ENCODE peak calls at places on chromosomes 12 and 14, in eight cellular contexts. One of them, this sample, is unnamed.
A peak's percentile ranks its signal among the peaks of the same experiment; 100 is the strongest.

GRCh38 chr12:112466011-112466422 is 47.3 kb downstream of the PTPN11 start:
- DNase-seq in testis: no peak
- DNase-seq in tibial nerve: no peak
- DNase-seq in suprapubic skin: no peak
- DNase-seq in osteocyte: no peak
- DNase-seq in neural progenitor cell: no peak
- DNase-seq in cardiac muscle cell: no peak
- DNase-seq in cardiac fibroblast: no peak
- DNase-seq in this sample: no peak

GRCh38 chr12:113416091-113416754 is 6.0 kb upstream of the SDSL start:
- DNase-seq in neural progenitor cell: no peak
- DNase-seq in testis: peak; percentile 27
- DNase-seq in cardiac muscle cell: no peak
- DNase-seq in suprapubic skin: no peak
- DNase-seq in osteocyte: no peak
- DNase-seq in tibial nerve: no peak
- DNase-seq in cardiac fibroblast: no peak
- DNase-seq in this sample: no peak

GRCh38 chr12:112714166-112714565 is 77.4 kb upstream of the RPH3A start:
- DNase-seq in tibial nerve: no peak
- DNase-seq in osteocyte: no peak
- DNase-seq in suprapubic skin: no peak
- DNase-seq in cardiac muscle cell: no peak
- DNase-seq in testis: no peak
- DNase-seq in neural progenitor cell: no peak
- DNase-seq in cardiac fibroblast: no peak
- DNase-seq in this sample: no peak

GRCh38 chr12:114995891-114996290 is 311.9 kb upstream of the TBX3 start:
- DNase-seq in testis: no peak
- DNase-seq in cardiac muscle cell: no peak
- DNase-seq in suprapubic skin: no peak
- DNase-seq in tibial nerve: no peak
- DNase-seq in osteocyte: no peak
- DNase-seq in cardiac fibroblast: peak; percentile 88
- DNase-seq in neural progenitor cell: no peak
- DNase-seq in this sample: no peak

GRCh38 chr14:50830044-50830931 is 674 bp downstream of the NIN start:
- DNase-seq in suprapubic skin: peak; percentile 83
- DNase-seq in testis: peak; percentile 34
- DNase-seq in cardiac fibroblast: peak; percentile 51
- DNase-seq in tibial nerve: no peak
- DNase-seq in cardiac muscle cell: peak; percentile 49
- DNase-seq in neural progenitor cell: peak; percentile 92
- DNase-seq in osteocyte: peak; percentile 86
- DNase-seq in this sample: peak; percentile 76

GRCh38 chr14:23300687-23301223 is 1.9 kb downstream of the PPP1R3E start:
- DNase-seq in suprapubic skin: peak; percentile 80
- DNase-seq in cardiac fibroblast: no peak
- DNase-seq in cardiac muscle cell: peak; percentile 41
- DNase-seq in osteocyte: no peak
- DNase-seq in neural progenitor cell: peak; percentile 47
- DNase-seq in tibial nerve: no peak
- DNase-seq in testis: peak; percentile 50
- DNase-seq in this sample: no peak

GRCh38 chr14:61467281-61467680 is 145.9 kb downstream of the PRKCH start:
- DNase-seq in suprapubic skin: no peak
- DNase-seq in cardiac fibroblast: no peak
- DNase-seq in testis: no peak
- DNase-seq in osteocyte: no peak
- DNase-seq in tibial nerve: no peak
- DNase-seq in neural progenitor cell: no peak
- DNase-seq in cardiac muscle cell: no peak
- DNase-seq in this sample: no peak

GRCh38 chr12:107444771-107445170 is 240.8 kb upstream of the PWP1 start:
- DNase-seq in neural progenitor cell: no peak
- DNase-seq in cardiac muscle cell: no peak
- DNase-seq in suprapubic skin: no peak
- DNase-seq in testis: no peak
- DNase-seq in tibial nerve: no peak
- DNase-seq in cardiac fibroblast: no peak
- DNase-seq in osteocyte: no peak
- DNase-seq in this sample: no peak

GRCh38 chr12:18470251-18470650 is 208.9 kb downstream of the PIK3C2G start:
- DNase-seq in suprapubic skin: no peak
- DNase-seq in cardiac fibroblast: no peak
- DNase-seq in osteocyte: no peak
- DNase-seq in cardiac muscle cell: no peak
- DNase-seq in tibial nerve: no peak
- DNase-seq in neural progenitor cell: no peak
- DNase-seq in testis: no peak
- DNase-seq in this sample: no peak

GRCh38 chr12:29389295-29389919 is 8.4 kb upstream of the ERGIC2 start:
- DNase-seq in tibial nerve: no peak
- DNase-seq in cardiac muscle cell: peak; percentile 4
- DNase-seq in neural progenitor cell: no peak
- DNase-seq in osteocyte: no peak
- DNase-seq in suprapubic skin: no peak
- DNase-seq in testis: peak; percentile 45
- DNase-seq in cardiac fibroblast: no peak
- DNase-seq in this sample: no peak

DNA sequence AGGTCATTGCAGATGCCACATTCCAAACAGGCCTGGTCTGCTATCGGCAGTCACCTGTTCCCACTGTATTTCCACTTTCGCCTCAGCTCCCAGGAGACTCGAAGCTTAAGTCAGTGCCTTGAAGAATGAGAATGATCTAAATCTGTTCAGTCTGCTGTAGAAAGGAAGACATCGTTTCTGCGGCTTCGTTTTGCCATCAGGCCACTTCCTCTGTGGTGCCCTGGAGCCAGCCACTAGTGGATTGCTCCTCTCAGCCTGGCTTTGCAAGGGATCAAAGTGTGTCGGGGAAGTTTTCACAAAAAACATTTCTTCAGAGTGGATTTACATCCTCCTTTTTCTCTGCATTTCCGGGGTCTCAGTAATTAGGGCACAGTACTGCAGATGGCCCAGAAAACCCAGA is 66.7 kb downstream of the AACS start:
- DNase-seq in testis: no peak
- DNase-seq in cardiac fibroblast: no peak
- DNase-seq in suprapubic skin: no peak
- DNase-seq in cardiac muscle cell: no peak
- DNase-seq in neural progenitor cell: no peak
- DNase-seq in osteocyte: no peak
- DNase-seq in tibial nerve: no peak
- DNase-seq in this sample: no peak
- TF ChIP-seq CTCF in testis: no peak
- TF ChIP-seq CTCF in cardiac fibroblast: no peak
- TF ChIP-seq CTCF in suprapubic skin: no peak
- TF ChIP-seq CTCF in cardiac muscle cell: no peak
- TF ChIP-seq CTCF in neural progenitor cell: no peak
- TF ChIP-seq CTCF in osteocyte: no peak
- TF ChIP-seq CTCF in tibial nerve: no peak
- TF ChIP-seq CTCF in this sample: no peak

DNA sequence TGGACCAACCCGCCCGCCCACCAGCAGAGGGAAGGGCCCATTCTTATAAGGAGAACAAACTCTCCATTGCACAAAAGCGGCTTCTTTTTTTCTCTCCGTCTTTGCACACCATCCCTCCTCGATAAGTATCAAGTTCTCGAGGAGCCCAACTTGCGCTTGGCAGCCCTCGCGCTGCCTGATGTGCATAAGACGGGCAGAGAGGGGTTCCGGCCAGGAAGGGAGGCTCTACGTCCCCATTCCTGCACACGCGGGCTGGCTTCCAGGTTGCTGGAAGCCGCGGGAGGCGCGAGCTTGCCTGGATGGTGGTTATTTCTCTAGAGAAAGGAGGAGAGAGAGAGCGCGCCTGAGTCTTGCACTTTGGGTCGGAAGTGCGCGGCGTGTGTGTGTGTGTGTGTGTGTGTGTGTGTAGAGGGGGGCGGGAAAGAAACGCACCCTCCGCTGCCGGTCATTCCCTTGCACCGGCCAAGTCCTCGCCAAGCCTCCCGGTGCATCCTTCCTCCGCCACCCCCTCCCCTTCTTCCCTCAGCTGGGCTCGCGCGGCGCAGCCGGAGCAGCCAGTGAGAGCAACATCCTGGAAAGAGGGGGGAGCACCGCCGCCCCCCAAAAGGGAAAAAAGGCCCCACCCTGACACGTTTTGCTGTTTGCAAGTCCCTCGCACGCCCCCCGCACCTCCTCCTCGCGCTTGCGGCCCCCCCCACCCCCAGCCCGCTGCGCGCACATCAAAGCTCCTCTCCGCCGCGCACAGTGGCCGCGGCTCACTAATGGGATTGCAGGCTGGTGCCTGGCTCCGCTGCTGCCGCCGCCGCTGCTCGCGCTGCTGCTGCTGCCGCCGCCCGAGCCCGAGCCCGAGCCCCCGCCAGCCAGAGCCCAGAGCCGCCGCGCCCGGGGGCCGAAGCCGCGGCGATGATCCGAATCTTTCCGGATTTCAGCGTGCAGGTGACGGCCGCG is 4.5 kb upstream of the NPAS3 start:
- DNase-seq in tibial nerve: no peak
- DNase-seq in neural progenitor cell: peak; percentile 86
- DNase-seq in cardiac fibroblast: peak; percentile 47
- DNase-seq in osteocyte: no peak
- DNase-seq in testis: peak; percentile 26
- DNase-seq in cardiac muscle cell: peak; percentile 38
- DNase-seq in suprapubic skin: no peak
- DNase-seq in this sample: no peak
- TF ChIP-seq CTCF in tibial nerve: no peak
- TF ChIP-seq CTCF in neural progenitor cell: no peak
- TF ChIP-seq CTCF in cardiac fibroblast: no peak
- TF ChIP-seq CTCF in osteocyte: no peak
- TF ChIP-seq CTCF in testis: no peak
- TF ChIP-seq CTCF in cardiac muscle cell: no peak
- TF ChIP-seq CTCF in suprapubic skin: no peak
- TF ChIP-seq CTCF in this sample: no peak

GRCh38 chr14:57988445-57988844 is 122.6 kb upstream of the SLC35F4 start:
- DNase-seq in cardiac fibroblast: no peak
- DNase-seq in osteocyte: no peak
- DNase-seq in suprapubic skin: no peak
- DNase-seq in testis: no peak
- DNase-seq in tibial nerve: no peak
- DNase-seq in neural progenitor cell: no peak
- DNase-seq in cardiac muscle cell: no peak
- DNase-seq in this sample: no peak
- TF ChIP-seq CTCF in cardiac fibroblast: no peak
- TF ChIP-seq CTCF in osteocyte: no peak
- TF ChIP-seq CTCF in suprapubic skin: no peak
- TF ChIP-seq CTCF in testis: no peak
- TF ChIP-seq CTCF in tibial nerve: no peak
- TF ChIP-seq CTCF in neural progenitor cell: no peak
- TF ChIP-seq CTCF in cardiac muscle cell: no peak
- TF ChIP-seq CTCF in this sample: no peak

DNA sequence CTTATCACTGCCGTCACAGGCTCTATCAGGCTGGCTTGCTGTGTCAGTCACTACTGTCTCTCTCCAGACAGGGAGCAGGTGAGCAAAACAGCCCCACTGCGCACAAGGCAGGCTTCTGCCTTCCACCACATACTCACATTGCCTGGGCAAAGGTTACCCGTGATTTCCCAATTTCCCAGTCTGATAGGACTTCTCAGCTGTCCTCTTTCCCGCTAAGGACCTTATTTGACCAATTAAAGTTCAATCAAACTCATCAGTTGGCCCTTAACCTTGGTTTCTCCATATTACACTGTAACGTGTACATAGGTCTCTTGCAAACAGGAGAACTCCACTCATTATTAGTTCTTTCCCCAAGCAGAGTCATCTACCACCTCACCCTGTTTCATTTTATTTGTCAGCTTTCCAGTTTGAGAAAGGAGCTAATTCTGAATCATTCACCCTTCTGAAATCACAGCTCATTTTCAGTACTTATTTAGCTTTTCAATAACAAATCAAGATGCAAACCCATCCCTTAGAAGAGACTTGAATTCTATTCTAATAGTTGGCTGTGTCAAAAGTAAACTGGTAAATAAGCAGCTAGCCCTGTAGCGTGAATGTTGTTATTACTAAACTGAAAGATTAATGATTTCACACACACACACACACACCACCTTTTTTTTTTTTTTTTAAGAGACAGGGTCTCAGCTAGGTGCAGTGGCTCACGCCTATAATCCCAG is 170.8 kb downstream of the ESR2 start:
- DNase-seq in testis: no peak
- DNase-seq in tibial nerve: no peak
- DNase-seq in cardiac muscle cell: no peak
- DNase-seq in cardiac fibroblast: no peak
- DNase-seq in suprapubic skin: no peak
- DNase-seq in osteocyte: no peak
- DNase-seq in neural progenitor cell: no peak
- DNase-seq in this sample: no peak
- TF ChIP-seq CTCF in testis: no peak
- TF ChIP-seq CTCF in tibial nerve: no peak
- TF ChIP-seq CTCF in cardiac muscle cell: no peak
- TF ChIP-seq CTCF in cardiac fibroblast: no peak
- TF ChIP-seq CTCF in suprapubic skin: no peak
- TF ChIP-seq CTCF in osteocyte: no peak
- TF ChIP-seq CTCF in neural progenitor cell: no peak
- TF ChIP-seq CTCF in this sample: no peak

DNA sequence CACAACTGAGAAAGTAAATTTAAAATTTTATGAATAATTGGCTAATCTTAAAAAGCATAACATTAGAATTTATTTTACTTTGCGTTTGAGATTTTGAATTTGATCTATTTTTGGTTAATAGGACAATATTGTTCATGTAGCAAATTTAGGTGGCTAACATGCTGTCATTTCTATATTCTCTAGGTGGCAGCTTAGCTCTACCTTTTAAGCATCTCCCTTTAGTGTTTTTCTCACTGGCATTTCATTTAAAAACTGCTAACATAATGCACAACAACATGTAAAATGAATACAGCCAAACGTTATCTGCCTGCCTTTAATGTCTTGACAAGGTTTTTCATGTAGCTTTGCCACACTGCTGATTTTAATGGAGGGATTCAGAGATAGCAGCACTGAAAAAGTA is 272.3 kb upstream of the FBXO33 start:
- DNase-seq in tibial nerve: no peak
- DNase-seq in cardiac muscle cell: no peak
- DNase-seq in neural progenitor cell: no peak
- DNase-seq in testis: no peak
- DNase-seq in cardiac fibroblast: no peak
- DNase-seq in suprapubic skin: no peak
- DNase-seq in osteocyte: no peak
- DNase-seq in this sample: no peak
- TF ChIP-seq CTCF in tibial nerve: no peak
- TF ChIP-seq CTCF in cardiac muscle cell: no peak
- TF ChIP-seq CTCF in neural progenitor cell: peak; percentile 18
- TF ChIP-seq CTCF in testis: no peak
- TF ChIP-seq CTCF in cardiac fibroblast: no peak
- TF ChIP-seq CTCF in suprapubic skin: no peak
- TF ChIP-seq CTCF in osteocyte: no peak
- TF ChIP-seq CTCF in this sample: no peak

DNA sequence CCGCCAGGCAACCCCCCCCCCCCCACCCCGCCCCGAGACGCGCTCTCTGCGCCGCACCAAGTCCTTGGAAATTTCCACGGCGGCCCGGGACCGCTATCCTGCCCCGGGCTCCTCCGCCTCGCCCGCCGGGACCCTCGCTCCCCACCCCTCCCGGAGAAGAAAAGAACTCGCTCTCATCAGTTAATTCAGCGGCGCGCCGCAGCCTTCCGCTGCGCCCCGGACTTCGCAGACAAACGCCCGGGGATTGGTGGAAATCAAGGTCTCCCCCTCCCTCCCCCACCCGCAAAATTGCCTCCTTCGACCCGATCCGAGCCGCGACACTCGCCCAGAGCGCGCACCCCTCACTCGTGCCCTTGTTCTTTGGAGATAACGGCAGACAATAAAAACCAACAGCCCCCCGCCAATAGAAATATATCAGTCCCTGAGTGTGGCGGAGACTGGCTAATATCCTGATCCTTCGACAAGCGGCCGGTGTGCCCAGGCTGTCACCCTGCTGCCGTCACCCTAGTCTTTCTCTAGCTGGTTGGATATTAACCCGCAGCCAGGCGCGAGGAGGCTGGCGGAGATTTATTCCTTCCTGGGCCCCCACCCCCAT is at the start of gene ST8SIA1:
- DNase-seq in cardiac fibroblast: peak; percentile 22
- DNase-seq in osteocyte: no peak
- DNase-seq in suprapubic skin: peak; percentile 84
- DNase-seq in neural progenitor cell: peak; percentile 73
- DNase-seq in tibial nerve: peak; percentile 14
- DNase-seq in cardiac muscle cell: peak; percentile 30
- DNase-seq in testis: peak; percentile 21
- DNase-seq in this sample: no peak
- TF ChIP-seq CTCF in cardiac fibroblast: no peak
- TF ChIP-seq CTCF in osteocyte: no peak
- TF ChIP-seq CTCF in suprapubic skin: no peak
- TF ChIP-seq CTCF in neural progenitor cell: no peak
- TF ChIP-seq CTCF in tibial nerve: no peak
- TF ChIP-seq CTCF in cardiac muscle cell: no peak
- TF ChIP-seq CTCF in testis: no peak
- TF ChIP-seq CTCF in this sample: no peak

This sample was measured in coronary artery.